ENCODE peak calls at places on chromosomes 3 and 15, in four cellular contexts. R, U, L and A are unnamed samples.

GRCh38 chr3:107217161-107217560 is 160.1 kb upstream of the CCDC54 start:
- DNase-seq in R (no peak), U (no peak), L (peak), A (no peak)

GRCh38 chr3:100125539-100125938 is 11.2 kb upstream of the FILIP1L start:
- DNase-seq in R (no peak), U (no peak), L (no peak), A (no peak)

GRCh38 chr3:191802671-191803070 is 341.7 kb downstream of the PYDC2 start:
- DNase-seq in R (no peak), U (no peak), L (no peak), A (no peak)

GRCh38 chr15:98586066-98586465 is 62.3 kb upstream of the IGF1R start:
- DNase-seq in R (no peak), U (no peak), L (no peak), A (no peak)

GRCh38 chr15:92226020-92226612 is 167.6 kb upstream of the ST8SIA2 start:
- DNase-seq in R (no peak), U (no peak), L (peak), A (no peak)

GRCh38 chr3:105608623-105609022 is 241.9 kb downstream of the ALCAM start:
- DNase-seq in R (no peak), U (no peak), L (no peak), A (no peak)

GRCh38 chr3:155046935-155047334 is 33.2 kb upstream of the MME start:
- DNase-seq in R (no peak), U (no peak), L (no peak), A (no peak)

GRCh38 chr3:182182531-182182968 is 470.8 kb downstream of the SOX2 start:
- DNase-seq in R (no peak), U (no peak), L (no peak), A (no peak)

GRCh38 chr3:108453541-108454057 is 56.8 kb downstream of the MYH15 start:
- DNase-seq in R (no peak), U (no peak), L (no peak), A (no peak)

GRCh38 chr15:26160343-26160742 is 297.2 kb upstream of the ATP10A start:
- DNase-seq in R (no peak), U (no peak), L (no peak), A (no peak)

GRCh38 chr3:48016336-48016973 is at the start of gene MAP4:
- DNase-seq in R (no peak), U (no peak), L (peak), A (no peak)

GRCh38 chr15:92652576-92652966 is 3.0 kb downstream of the FAM174B start:
- DNase-seq in R (no peak), U (peak), L (no peak), A (no peak)

GRCh38 chr3:182668974-182669373 is 124.3 kb upstream of the ATP11B start:
- DNase-seq in R (no peak), U (no peak), L (no peak), A (no peak)

GRCh38 chr15:89083246-89083645 is 5.0 kb upstream of the ABHD2 start:
- DNase-seq in R (no peak), U (no peak), L (no peak), A (no peak)

GRCh38 chr3:100518244-100518643 is 25.8 kb downstream of the TMEM45A start:
- DNase-seq in R (no peak), U (no peak), L (no peak), A (no peak)

GRCh38 chr15:59200560-59200959 is 6.1 kb upstream of the LDHAL6B start:
- DNase-seq in R (no peak), U (no peak), L (no peak), A (no peak)

GRCh38 chr15:70912187-70912586 is 19.6 kb downstream of the LRRC49 start:
- DNase-seq in R (no peak), U (no peak), L (no peak), A (no peak)

GRCh38 chr3:71355862-71356261 is 227.7 kb downstream of the FOXP1 start:
- DNase-seq in R (no peak), U (no peak), L (no peak), A (no peak)

GRCh38 chr15:32842081-32842480 is 124.3 kb downstream of the GREM1 start:
- DNase-seq in R (no peak), U (no peak), L (no peak), A (no peak)

GRCh38 chr3:144259267-144259666 is 287.6 kb downstream of the DIPK2A start:
- DNase-seq in R (no peak), U (no peak), L (no peak), A (no peak)

GRCh38 chr3:194321666-194322640 is 29.2 kb downstream of the CPN2 start:
- DNase-seq in R (no peak), U (no peak), L (peak), A (no peak)

GRCh38 chr3:158127250-158128219 is 17.6 kb downstream of the RSRC1 start:
- DNase-seq in R (no peak), U (no peak), L (peak), A (no peak)

DNA sequence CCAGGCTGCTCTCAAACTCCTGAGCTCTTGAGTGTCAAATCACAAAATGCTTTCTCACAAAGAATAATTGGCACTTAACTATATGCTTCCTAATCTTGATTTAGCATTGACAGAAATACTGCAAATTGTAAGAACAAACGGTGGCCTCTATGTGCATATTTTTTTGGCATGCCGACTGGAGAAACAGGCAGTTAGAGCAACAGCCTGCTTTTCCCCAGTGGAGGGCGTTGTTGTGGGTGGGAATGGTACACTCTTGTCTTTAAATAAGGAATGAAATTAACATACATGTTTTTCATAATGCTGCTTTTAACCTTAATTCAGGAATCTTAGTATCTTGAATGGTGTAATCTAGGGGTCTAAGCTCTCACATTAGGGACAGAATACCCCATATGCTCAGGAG is 31.1 kb upstream of the SV2B start:
- DNase-seq in R (no peak), U (no peak), L (no peak), A (no peak)
- TF ChIP-seq CTCF in R (no peak), U (no peak), L (no peak), A (no peak)

GRCh38 chr3:122743581-122744120 is 50.0 kb downstream of the HSPBAP1 start:
- DNase-seq in R (no peak), U (no peak), L (no peak), A (no peak)

GRCh38 chr3:122745365-122746021 is 48.1 kb downstream of the HSPBAP1 start:
- DNase-seq in R (no peak), U (no peak), L (no peak), A (no peak)

GRCh38 chr3:122739172-122739571 is 54.5 kb downstream of the HSPBAP1 start:
- DNase-seq in R (no peak), U (no peak), L (no peak), A (no peak)

DNA sequence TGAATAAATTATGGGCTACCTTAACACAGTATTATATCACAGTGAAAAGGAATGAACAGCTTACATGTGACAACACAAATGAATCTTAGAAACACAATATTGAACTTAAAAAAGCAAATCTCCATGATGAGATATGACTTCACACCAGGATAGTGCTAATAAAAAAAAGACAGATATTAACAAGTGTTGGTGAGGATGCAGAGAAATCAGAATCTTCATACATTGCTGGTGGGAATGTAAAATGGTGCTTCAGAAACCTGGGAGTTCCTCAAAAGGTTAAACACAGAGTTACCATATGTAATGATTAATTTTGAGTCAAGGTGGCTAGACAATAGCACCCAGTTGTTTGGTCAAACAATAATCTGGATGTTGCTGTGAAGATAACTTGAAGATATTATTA is 51.4 kb downstream of the HSPBAP1 start:
- DNase-seq in R (no peak), U (no peak), L (no peak), A (no peak)
- TF ChIP-seq CTCF in R (no peak), U (no peak), L (no peak), A (no peak)

DNA sequence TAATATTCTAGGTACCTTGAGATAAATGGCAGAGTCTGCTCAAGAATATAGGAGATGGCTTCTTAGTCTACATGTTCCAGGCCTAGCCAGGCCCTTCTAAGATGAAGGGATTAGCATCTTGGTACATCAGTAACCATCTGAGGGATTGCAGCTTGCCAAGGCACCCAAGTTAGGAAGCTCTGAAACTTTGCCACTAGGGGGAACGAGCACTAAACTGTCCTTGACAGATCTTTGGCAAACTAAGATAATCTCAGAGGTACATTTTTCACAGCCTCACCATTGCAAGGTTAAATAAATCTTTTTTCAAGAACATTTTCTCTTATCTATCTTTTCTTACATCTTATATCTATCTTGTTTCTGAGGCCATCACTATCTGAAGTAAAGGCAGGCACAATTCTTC is 351.2 kb downstream of the RAP2B start:
- DNase-seq in R (no peak), U (no peak), L (peak), A (no peak)
- TF ChIP-seq CTCF in R (no peak), U (no peak), L (no peak), A (no peak)

DNA sequence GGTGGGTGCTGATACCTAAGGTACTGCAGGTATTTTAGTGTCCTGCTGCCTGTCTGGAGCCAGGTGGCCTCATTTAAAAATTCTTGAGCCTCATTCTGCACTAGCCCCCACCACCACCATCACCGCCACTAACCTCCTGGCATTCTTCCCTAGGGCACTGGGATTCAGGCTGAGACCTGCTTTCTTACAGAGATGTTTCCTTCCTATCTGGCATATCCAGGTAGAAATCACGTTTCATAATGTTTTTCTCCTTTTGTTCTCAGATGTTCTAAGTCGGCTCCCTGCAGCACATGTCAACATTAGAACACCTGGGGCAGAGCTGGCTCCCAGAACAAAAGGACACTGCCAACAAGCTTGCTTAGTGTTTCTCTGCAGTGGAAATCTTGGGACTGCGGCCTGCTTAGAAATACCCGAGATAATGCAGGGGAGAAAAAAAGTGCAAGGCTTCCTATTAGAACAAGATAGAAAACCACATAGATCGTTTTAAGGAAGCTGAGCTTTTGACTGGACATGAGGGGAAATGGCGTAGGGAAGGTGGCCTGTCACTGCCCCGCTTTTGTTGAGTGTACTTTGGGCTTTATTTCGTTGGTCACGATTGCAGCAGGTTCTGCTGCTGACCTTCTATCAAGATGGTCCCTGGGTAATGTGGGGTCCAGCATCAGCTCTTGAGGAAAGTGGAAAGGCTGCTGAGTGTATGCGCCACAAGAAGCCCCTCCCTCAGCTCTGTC is 59.6 kb upstream of the PPARG start:
- DNase-seq in R (no peak), U (peak), L (no peak), A (no peak)
- TF ChIP-seq CTCF in R (no peak), U (no peak), L (no peak), A (no peak)

GRCh38 chr3:140360332-140360731 is 317.5 kb upstream of the TRIM42 start:
- DNase-seq in R (no peak), U (no peak), L (no peak), A (no peak)
- TF ChIP-seq CTCF in R (no peak), U (no peak), L (no peak), A (no peak)

GRCh38 chr15:78079296-78080087 is 2.0 kb upstream of the TBC1D2B start:
- DNase-seq in R (no peak), U (no peak), L (no peak), A (no peak)

GRCh38 chr15:78077053-78077859 is at the start of gene TBC1D2B:
- DNase-seq in R (no peak), U (no peak), L (peak), A (peak)

GRCh38 chr15:78077860-78078187 is 313 bp upstream of the TBC1D2B start:
- DNase-seq in R (no peak), U (no peak), L (no peak), A (no peak)

GRCh38 chr15:78075490-78076230 is 1.9 kb downstream of the TBC1D2B start:
- DNase-seq in R (no peak), U (peak), L (peak), A (peak)

GRCh38 chr15:78076231-78077052 is 1.1 kb downstream of the TBC1D2B start:
- DNase-seq in R (no peak), U (no peak), L (no peak), A (peak)
- TF ChIP-seq CTCF in R (no peak), U (no peak), L (no peak), A (no peak)

GRCh38 chr15:49215768-49216739 is 46.0 kb downstream of the GALK2 start:
- DNase-seq in R (no peak), U (no peak), L (peak), A (no peak)
- TF ChIP-seq CTCF in R (no peak), U (no peak), L (no peak), A (no peak)